ENCODE peak calls at places on chromosomes 13 and 19, in four cellular contexts. J is stomach, C is H1, F is spleen. W is an unnamed sample.

GRCh38 chr13:110628952-110629701 is 13.8 kb downstream of the NAXD start:
- DNase-seq in J (no peak), F (no peak), C (no peak), W (no peak)

GRCh38 chr19:39382991-39383828 is 7.7 kb downstream of the PAF1 start:
- DNase-seq in J (no peak), C (no peak), F (no peak), W (no peak)

GRCh38 chr13:44160549-44161278 is 212.9 kb upstream of the SERP2 start:
- DNase-seq in F (no peak), J (no peak), C (no peak), W (no peak)

GRCh38 chr13:48236528-48237353 is 3.7 kb downstream of the ITM2B start:
- DNase-seq in J (no peak), F (no peak), C (no peak), W (no peak)

GRCh38 chr13:51913421-51914136 is 51.8 kb downstream of the CCDC70 start:
- DNase-seq in C (no peak), F (no peak), J (no peak), W (no peak)

GRCh38 chr19:3452456-3453068 is 27.8 kb downstream of the SMIM24 start:
- DNase-seq in C (no peak), F (no peak), J (no peak), W (no peak)

GRCh38 chr13:71030789-71031188 is 836.2 kb downstream of the DACH1 start:
- DNase-seq in J (no peak), C (no peak), F (no peak), W (no peak)

GRCh38 chr19:609001-609340 is 19.3 kb downstream of the HCN2 start:
- DNase-seq in J (peak; percentile 65), C (no peak), F (peak; percentile 88), W (no peak)

GRCh38 chr13:74372511-74372910 is 238.3 kb upstream of the KLF12 start:
- DNase-seq in J (no peak), C (no peak), F (no peak), W (no peak)

GRCh38 chr13:74633734-74634133 is 499.5 kb upstream of the KLF12 start:
- DNase-seq in C (no peak), J (no peak), F (no peak), W (no peak)

GRCh38 chr19:11322269-11323024 is 17.0 kb downstream of the RAB3D start:
- DNase-seq in C (no peak), F (no peak), J (no peak), W (no peak)

GRCh38 chr13:60583911-60584753 is 187.1 kb downstream of the TDRD3 start:
- DNase-seq in C (peak; percentile 84), F (no peak), J (no peak), W (no peak)

GRCh38 chr19:30162718-30163117 is 209.5 kb upstream of the ZNF536 start:
- DNase-seq in J (no peak), C (no peak), F (no peak), W (no peak)

GRCh38 chr13:108213946-108214345 is 1.4 kb downstream of the LIG4 start:
- DNase-seq in C (no peak), J (no peak), F (no peak), W (no peak)

GRCh38 chr13:106922384-106922783 is 354.4 kb upstream of the ARGLU1 start:
- DNase-seq in J (no peak), F (no peak), C (no peak), W (no peak)

GRCh38 chr19:35209646-35210045 is 18.9 kb downstream of the FAM187B start:
- DNase-seq in C (no peak), J (no peak), F (no peak), W (no peak)

GRCh38 chr13:27450921-27451461 is 627 bp upstream of the MTIF3 start:
- DNase-seq in C (no peak), F (peak; percentile 92), J (peak; percentile 53), W (peak; percentile 58)

GRCh38 chr19:54435551-54436016 is 13.4 kb upstream of the LENG8 start:
- DNase-seq in F (no peak), J (no peak), C (no peak), W (no peak)

GRCh38 chr19:30631035-30631375 is 258.8 kb downstream of the ZNF536 start:
- DNase-seq in C (no peak), J (no peak), F (no peak), W (no peak)

GRCh38 chr19:35090160-35090794 is 25.3 kb upstream of the FXYD3 start:
- DNase-seq in C (no peak), F (no peak), J (peak; percentile 69), W (peak; percentile 67)

GRCh38 chr13:110713981-110714797 is 689 bp downstream of the ING1 start:
- DNase-seq in C (no peak), F (peak; percentile 94), J (peak; percentile 59), W (peak; percentile 62)

GRCh38 chr13:57629821-57630235 is 1.7 kb upstream of the PCDH17 start:
- DNase-seq in J (peak; percentile 67), C (peak; percentile 93), F (peak; percentile 84), W (peak; percentile 58)

GRCh38 chr13:113319371-113319770 is 22.3 kb downstream of the LAMP1 start:
- DNase-seq in C (no peak), F (no peak), J (no peak), W (no peak)
- TF ChIP-seq POLR2A in C (no peak), F (no peak), J (no peak), W (no peak)

GRCh38 chr19:17184381-17184841 is 30.7 kb upstream of the USE1 start:
- DNase-seq in J (no peak), C (no peak), F (peak; percentile 89), W (no peak)
- TF ChIP-seq POLR2A in J (no peak), C (no peak), F (no peak), W (no peak)

DNA sequence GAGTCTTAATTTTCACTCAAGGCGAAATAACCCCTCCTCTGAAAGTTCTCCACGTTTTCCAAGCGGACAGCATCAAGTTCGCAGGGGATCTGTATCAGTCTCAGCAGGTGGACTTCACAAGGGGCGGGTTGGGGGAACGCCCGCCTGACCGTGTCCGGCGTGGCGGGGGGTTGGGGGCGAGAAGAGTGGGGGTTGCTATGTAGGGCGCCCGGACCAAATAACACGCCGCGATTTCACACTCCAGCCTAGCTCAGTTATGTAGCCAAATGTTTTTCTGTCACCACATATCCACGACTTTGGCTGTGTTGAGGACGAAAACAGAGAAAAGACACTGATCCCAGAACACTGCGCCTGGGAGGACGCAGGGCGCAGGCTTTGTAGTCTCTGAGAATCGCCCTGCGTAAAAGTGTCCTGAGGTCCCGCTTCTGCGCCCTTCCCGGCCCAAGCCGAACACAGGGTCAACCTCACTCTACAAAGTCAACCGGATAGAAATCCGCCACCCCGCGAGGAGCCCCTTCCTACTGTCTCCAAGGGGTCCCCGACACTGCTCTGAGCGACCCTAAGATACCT is 541 bp downstream of the RUBCNL start:
- DNase-seq in J (no peak), C (no peak), F (peak; percentile 79), W (no peak)
- TF ChIP-seq POLR2A in J (no peak), C (no peak), F (no peak), W (no peak)

DNA sequence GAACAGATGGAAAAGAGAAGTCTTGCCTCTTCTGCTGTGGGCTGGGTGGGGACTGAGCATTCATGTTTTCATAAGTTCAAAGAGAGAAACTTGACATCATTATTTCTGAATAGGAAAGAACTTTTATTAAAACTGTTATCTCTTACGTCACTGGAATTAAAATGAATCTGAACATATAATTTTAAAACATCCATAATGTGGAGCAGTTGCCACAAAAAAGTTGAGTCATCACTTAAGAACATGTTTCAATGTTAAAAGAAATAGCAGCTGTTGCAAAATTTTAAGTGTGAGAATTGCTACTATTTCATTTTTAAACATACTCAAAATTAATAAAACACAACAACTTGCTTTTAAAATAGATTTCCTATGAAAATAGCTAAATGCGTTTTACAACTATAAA is 888.2 kb downstream of the PCDH9 start:
- DNase-seq in F (no peak), C (no peak), J (no peak), W (no peak)
- TF ChIP-seq POLR2A in F (no peak), C (no peak), J (no peak), W (no peak)

GRCh38 chr13:80195649-80196048 is 145.3 kb downstream of the SPRY2 start:
- DNase-seq in J (no peak), C (no peak), F (no peak), W (no peak)
- TF ChIP-seq POLR2A in J (no peak), C (no peak), F (no peak), W (no peak)

GRCh38 chr19:18929311-18929710 is 9.8 kb downstream of the DDX49 start:
- DNase-seq in J (no peak), C (no peak), F (no peak), W (no peak)
- TF ChIP-seq POLR2A in J (no peak), C (no peak), F (no peak), W (no peak)

W was measured in breast epithelium.